ENCODE peak calls at places on chromosomes 6 and 20, in four cellular contexts. One of them, this sample, is unnamed. For H3K4me1, the result is how much of the 10 kb centered on the place peaks cover.

GRCh38 chr6:18293192-18293904 is 29.0 kb upstream of the DEK start:
- DNase-seq in endodermal cell: no peak
- DNase-seq in PC-9: no peak
- DNase-seq in A549: peak
- DNase-seq in this sample: no peak

GRCh38 chr6:151876122-151876521 is 68.6 kb downstream of the ESR1 start:
- DNase-seq in endodermal cell: no peak
- DNase-seq in A549: no peak
- DNase-seq in PC-9: no peak
- DNase-seq in this sample: no peak

GRCh38 chr20:21156266-21156665 is 30.4 kb downstream of the KIZ start:
- DNase-seq in A549: no peak
- DNase-seq in endodermal cell: no peak
- DNase-seq in PC-9: peak
- DNase-seq in this sample: no peak

GRCh38 chr6:45586216-45587171 is 208.8 kb upstream of the SUPT3H start:
- DNase-seq in PC-9: peak
- DNase-seq in A549: no peak
- DNase-seq in endodermal cell: peak
- DNase-seq in this sample: no peak

GRCh38 chr6:91434135-91434534 is 847.3 kb upstream of the MAP3K7 start:
- DNase-seq in PC-9: no peak
- DNase-seq in endodermal cell: no peak
- DNase-seq in A549: no peak
- DNase-seq in this sample: no peak

GRCh38 chr6:64479134-64479533 is 843.5 kb downstream of the PHF3 start:
- DNase-seq in PC-9: no peak
- DNase-seq in endodermal cell: no peak
- DNase-seq in A549: no peak
- DNase-seq in this sample: no peak

GRCh38 chr6:168367285-168367720 is 47.7 kb upstream of the DACT2 start:
- DNase-seq in PC-9: no peak
- DNase-seq in endodermal cell: no peak
- DNase-seq in A549: no peak
- DNase-seq in this sample: no peak

GRCh38 chr6:32969685-32970412 is 1.5 kb downstream of the BRD2 start:
- DNase-seq in A549: peak
- DNase-seq in endodermal cell: peak
- DNase-seq in PC-9: peak
- DNase-seq in this sample: peak

GRCh38 chr20:38200646-38201045 is 35.6 kb upstream of the TGM2 start:
- DNase-seq in A549: no peak
- DNase-seq in PC-9: no peak
- DNase-seq in endodermal cell: peak
- DNase-seq in this sample: no peak

GRCh38 chr6:151763303-151763702 is 44.2 kb upstream of the ESR1 start:
- DNase-seq in endodermal cell: no peak
- DNase-seq in PC-9: peak
- DNase-seq in A549: no peak
- DNase-seq in this sample: no peak

GRCh38 chr20:41408986-41409385 is 42.4 kb upstream of the EMILIN3 start:
- DNase-seq in PC-9: no peak
- DNase-seq in A549: no peak
- DNase-seq in endodermal cell: no peak
- DNase-seq in this sample: no peak

GRCh38 chr20:21103582-21104465 is 2.3 kb downstream of the LINC00237 start:
- DNase-seq in A549: no peak
- DNase-seq in endodermal cell: peak
- DNase-seq in PC-9: no peak
- DNase-seq in this sample: no peak

GRCh38 chr6:37239950-37240713 is 17.4 kb upstream of the TBC1D22B start:
- DNase-seq in PC-9: peak
- DNase-seq in endodermal cell: no peak
- DNase-seq in A549: peak
- DNase-seq in this sample: peak

GRCh38 chr20:30811896-30812671 is 445.4 kb upstream of the DEFB115 start:
- DNase-seq in endodermal cell: peak
- DNase-seq in PC-9: no peak
- DNase-seq in A549: no peak
- DNase-seq in this sample: peak

GRCh38 chr6:29633532-29633901 is 534 bp upstream of the GABBR1 start:
- DNase-seq in PC-9: no peak
- DNase-seq in A549: no peak
- DNase-seq in endodermal cell: no peak
- DNase-seq in this sample: no peak

GRCh38 chr20:14093652-14094051 is 98.3 kb downstream of the MACROD2 start:
- DNase-seq in PC-9: no peak
- DNase-seq in endodermal cell: no peak
- DNase-seq in A549: no peak
- DNase-seq in this sample: no peak

GRCh38 chr6:109237082-109237985 is 142.0 kb downstream of the CEP57L1 start:
- DNase-seq in endodermal cell: no peak
- DNase-seq in A549: no peak
- DNase-seq in PC-9: no peak
- DNase-seq in this sample: no peak

GRCh38 chr6:54719633-54720032 is 126.9 kb upstream of the FAM83B start:
- DNase-seq in endodermal cell: no peak
- DNase-seq in A549: no peak
- DNase-seq in PC-9: no peak
- DNase-seq in this sample: no peak

GRCh38 chr6:34005845-34006644 is 139.8 kb downstream of the GRM4 start:
- DNase-seq in PC-9: no peak
- DNase-seq in A549: no peak
- DNase-seq in endodermal cell: peak
- DNase-seq in this sample: no peak

GRCh38 chr20:50859161-50859560 is 64.3 kb downstream of the BCAS4 start:
- DNase-seq in A549: no peak
- DNase-seq in endodermal cell: no peak
- DNase-seq in PC-9: no peak
- DNase-seq in this sample: no peak

GRCh38 chr20:21516861-21517565 is 3.1 kb upstream of the NKX2-2 start:
- DNase-seq in PC-9: no peak
- DNase-seq in endodermal cell: peak
- DNase-seq in A549: no peak
- DNase-seq in this sample: no peak

GRCh38 chr20:23753589-23753988 is 2.9 kb upstream of the CST1 start:
- DNase-seq in endodermal cell: no peak
- DNase-seq in PC-9: no peak
- DNase-seq in A549: no peak
- DNase-seq in this sample: no peak

GRCh38 chr20:47502801-47503239 is 1.1 kb downstream of the NCOA3 start:
- DNase-seq in endodermal cell: no peak
- DNase-seq in PC-9: peak
- DNase-seq in A549: peak
- DNase-seq in this sample: no peak

GRCh38 chr6:82143041-82143481 is 104.5 kb downstream of the IBTK start:
- DNase-seq in A549: no peak
- DNase-seq in endodermal cell: no peak
- DNase-seq in PC-9: no peak
- DNase-seq in this sample: no peak

GRCh38 chr6:152848919-152849318 is 98.3 kb downstream of the VIP start:
- DNase-seq in PC-9: no peak
- DNase-seq in A549: no peak
- DNase-seq in endodermal cell: no peak
- DNase-seq in this sample: no peak

GRCh38 chr6:99458319-99458718 is 33.2 kb upstream of the PNISR start:
- DNase-seq in PC-9: no peak
- DNase-seq in endodermal cell: peak
- DNase-seq in A549: peak
- DNase-seq in this sample: no peak

GRCh38 chr6:12313311-12313991 is 23.3 kb downstream of the EDN1 start:
- DNase-seq in endodermal cell: no peak
- DNase-seq in PC-9: no peak
- DNase-seq in A549: peak
- DNase-seq in this sample: no peak

GRCh38 chr6:114085206-114085605 is 114.3 kb upstream of the HDAC2 start:
- DNase-seq in PC-9: no peak
- DNase-seq in endodermal cell: no peak
- DNase-seq in A549: no peak
- DNase-seq in this sample: no peak

GRCh38 chr6:161921602-161922400 is 647.9 kb upstream of the AGPAT4 start:
- DNase-seq in endodermal cell: no peak
- DNase-seq in A549: no peak
- DNase-seq in PC-9: no peak
- DNase-seq in this sample: no peak

GRCh38 chr20:12171927-12172581 is 254.4 kb downstream of the BTBD3 start:
- DNase-seq in A549: no peak
- DNase-seq in PC-9: no peak
- DNase-seq in endodermal cell: no peak
- DNase-seq in this sample: no peak

GRCh38 chr6:91633374-91634184 is 1046.7 kb upstream of the MAP3K7 start:
- DNase-seq in PC-9: no peak
- DNase-seq in A549: no peak
- DNase-seq in endodermal cell: no peak
- DNase-seq in this sample: no peak

GRCh38 chr20:18314786-18315406 is 26.6 kb downstream of the ZNF133 start:
- DNase-seq in PC-9: peak
- DNase-seq in endodermal cell: no peak
- DNase-seq in A549: peak
- DNase-seq in this sample: no peak

GRCh38 chr6:170553686-170554085 is 483 bp upstream of the TBP start:
- DNase-seq in PC-9: peak
- DNase-seq in A549: no peak
- DNase-seq in endodermal cell: no peak
- DNase-seq in this sample: no peak

GRCh38 chr20:54680439-54680838 is 205.0 kb downstream of the DOK5 start:
- DNase-seq in endodermal cell: no peak
- DNase-seq in A549: no peak
- DNase-seq in PC-9: no peak
- DNase-seq in this sample: no peak

GRCh38 chr20:47665221-47665991 is 119.9 kb downstream of the SULF2 start:
- DNase-seq in endodermal cell: no peak
- DNase-seq in PC-9: no peak
- DNase-seq in A549: no peak
- DNase-seq in this sample: no peak

GRCh38 chr20:25223179-25223661 is 24.7 kb upstream of the PYGB start:
- DNase-seq in endodermal cell: peak
- DNase-seq in A549: peak
- DNase-seq in PC-9: peak
- DNase-seq in this sample: no peak
- H3K4me3 ChIP-seq in endodermal cell: no peak
- H3K4me3 ChIP-seq in A549: no peak
- H3K4me3 ChIP-seq in PC-9: peak
- H3K4me3 ChIP-seq in this sample: no peak

GRCh38 chr6:137866200-137866913 is 702 bp upstream of the TNFAIP3 start:
- DNase-seq in A549: no peak
- DNase-seq in endodermal cell: no peak
- DNase-seq in PC-9: peak
- DNase-seq in this sample: no peak
- H3K27ac ChIP-seq in A549: peak
- H3K27ac ChIP-seq in endodermal cell: no peak
- H3K27ac ChIP-seq in PC-9: peak
- H3K27ac ChIP-seq in this sample: peak

DNA sequence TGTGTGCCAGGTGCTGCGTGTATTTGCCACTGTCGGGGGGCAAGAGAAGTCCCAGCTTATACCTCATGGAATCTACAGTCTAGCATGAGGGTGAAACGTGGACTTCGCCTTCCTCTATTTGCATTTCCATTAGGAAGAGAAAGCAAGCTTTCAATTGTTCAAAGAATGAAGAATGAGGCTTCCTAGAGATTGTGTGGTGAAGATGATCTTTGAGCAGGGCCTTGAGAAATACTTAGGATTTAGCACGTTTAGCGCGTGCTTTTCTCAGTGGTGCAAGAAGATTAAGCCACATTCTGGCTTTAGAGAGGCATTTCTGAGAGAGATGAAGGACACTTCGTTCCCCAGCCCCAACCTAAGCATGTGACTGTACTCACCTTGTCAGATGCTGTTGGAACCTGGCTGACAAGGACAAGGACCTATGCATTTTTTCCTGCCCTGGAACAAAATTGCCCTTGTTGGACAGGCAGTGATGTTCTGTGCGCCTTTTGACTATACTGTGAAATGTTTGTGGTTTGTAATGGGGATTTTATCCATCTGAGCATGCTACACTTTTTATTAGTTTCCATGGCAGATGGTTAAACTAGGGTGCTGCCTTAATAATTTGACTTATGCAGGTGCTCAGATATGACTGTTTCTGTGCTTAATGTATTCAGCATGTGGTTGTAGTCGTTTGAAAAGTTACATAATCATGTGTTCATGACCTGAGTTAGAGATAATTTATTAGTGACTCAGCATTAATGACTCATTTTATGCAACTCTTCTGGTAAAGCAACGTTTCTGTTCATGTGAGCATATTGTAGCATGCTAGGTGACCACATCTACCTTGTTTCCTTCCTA is 10.7 kb downstream of the TULP4 start:
- DNase-seq in endodermal cell: no peak
- DNase-seq in A549: peak
- DNase-seq in PC-9: peak
- DNase-seq in this sample: no peak
- H3K4me1 ChIP-seq in endodermal cell: under half
- H3K4me1 ChIP-seq in A549: under half
- H3K4me1 ChIP-seq in PC-9: under half
- H3K4me1 ChIP-seq in this sample: under half

GRCh38 chr20:57267158-57267821 is 849 bp upstream of the BMP7 start:
- DNase-seq in PC-9: no peak
- DNase-seq in A549: no peak
- DNase-seq in endodermal cell: no peak
- DNase-seq in this sample: no peak

GRCh38 chr20:57266251-57267157 is at the start of gene BMP7:
- DNase-seq in PC-9: no peak
- DNase-seq in A549: peak
- DNase-seq in endodermal cell: peak
- DNase-seq in this sample: no peak

GRCh38 chr20:57264908-57265648 is 1.4 kb downstream of the BMP7 start:
- DNase-seq in endodermal cell: no peak
- DNase-seq in PC-9: no peak
- DNase-seq in A549: no peak
- DNase-seq in this sample: no peak

GRCh38 chr20:57264151-57264792 is 2.2 kb downstream of the BMP7 start:
- DNase-seq in PC-9: no peak
- DNase-seq in endodermal cell: peak
- DNase-seq in A549: no peak
- DNase-seq in this sample: peak

GRCh38 chr20:57265649-57266250 is 691 bp downstream of the BMP7 start:
- DNase-seq in A549: peak
- DNase-seq in endodermal cell: peak
- DNase-seq in PC-9: no peak
- DNase-seq in this sample: no peak
- H3K4me3 ChIP-seq in A549: peak
- H3K4me3 ChIP-seq in endodermal cell: peak
- H3K4me3 ChIP-seq in PC-9: no peak
- H3K4me3 ChIP-seq in this sample: peak